ENCODE peak calls at places on chromosomes 4 and X, in five cellular contexts. One of them, this sample, is unnamed.

GRCh38 chr4:33724685-33725084 is 2519.6 kb downstream of the ARAP2 start:
- DNase-seq in mammary epithelial cell: no peak
- DNase-seq in CD8-positive, alpha-beta T cell: no peak
- DNase-seq in psoas muscle: no peak
- DNase-seq in CD4-positive, alpha-beta memory T cell: no peak
- DNase-seq in this sample: no peak

GRCh38 chr4:32226201-32226600 is 1506.0 kb downstream of the PCDH7 start:
- DNase-seq in mammary epithelial cell: peak; percentile 54
- DNase-seq in CD8-positive, alpha-beta T cell: no peak
- DNase-seq in psoas muscle: no peak
- DNase-seq in CD4-positive, alpha-beta memory T cell: no peak
- DNase-seq in this sample: no peak

GRCh38 chr4:8547108-8547911 is 32.9 kb upstream of the GPR78 start:
- DNase-seq in mammary epithelial cell: peak; percentile 82
- DNase-seq in CD8-positive, alpha-beta T cell: no peak
- DNase-seq in psoas muscle: no peak
- DNase-seq in CD4-positive, alpha-beta memory T cell: no peak
- DNase-seq in this sample: no peak

GRCh38 chr4:26204911-26205368 is 115.9 kb upstream of the RBPJ start:
- DNase-seq in mammary epithelial cell: no peak
- DNase-seq in CD8-positive, alpha-beta T cell: no peak
- DNase-seq in psoas muscle: peak; percentile 79
- DNase-seq in CD4-positive, alpha-beta memory T cell: no peak
- DNase-seq in this sample: no peak

GRCh38 chr4:174358823-174359222 is 75.1 kb downstream of the CEP44 start:
- DNase-seq in mammary epithelial cell: peak; percentile 88
- DNase-seq in CD8-positive, alpha-beta T cell: no peak
- DNase-seq in psoas muscle: no peak
- DNase-seq in CD4-positive, alpha-beta memory T cell: peak; percentile 7
- DNase-seq in this sample: peak; percentile 18

GRCh38 chr4:105979506-105979905 is 84.2 kb downstream of the NPNT start:
- DNase-seq in mammary epithelial cell: no peak
- DNase-seq in CD8-positive, alpha-beta T cell: no peak
- DNase-seq in psoas muscle: no peak
- DNase-seq in CD4-positive, alpha-beta memory T cell: no peak
- DNase-seq in this sample: no peak

GRCh38 chrX:74009041-74009440 is 294.9 kb upstream of the ZCCHC13 start:
- DNase-seq in mammary epithelial cell: no peak
- DNase-seq in CD8-positive, alpha-beta T cell: no peak
- DNase-seq in psoas muscle: no peak
- DNase-seq in CD4-positive, alpha-beta memory T cell: no peak
- DNase-seq in this sample: no peak

GRCh38 chr4:100095729-100096595 is 94.3 kb downstream of the DDIT4L start:
- DNase-seq in mammary epithelial cell: peak; percentile 80
- DNase-seq in CD8-positive, alpha-beta T cell: peak; percentile 57
- DNase-seq in psoas muscle: peak; percentile 78
- DNase-seq in CD4-positive, alpha-beta memory T cell: peak; percentile 38
- DNase-seq in this sample: no peak

GRCh38 chr4:113083346-113083745 is 33.9 kb downstream of the ANK2 start:
- DNase-seq in mammary epithelial cell: no peak
- DNase-seq in CD8-positive, alpha-beta T cell: no peak
- DNase-seq in psoas muscle: no peak
- DNase-seq in CD4-positive, alpha-beta memory T cell: no peak
- DNase-seq in this sample: no peak

GRCh38 chr4:74157116-74157742 is 689 bp upstream of the MTHFD2L start:
- DNase-seq in mammary epithelial cell: no peak
- DNase-seq in CD8-positive, alpha-beta T cell: no peak
- DNase-seq in psoas muscle: no peak
- DNase-seq in CD4-positive, alpha-beta memory T cell: no peak
- DNase-seq in this sample: no peak

GRCh38 chr4:112753333-112753732 is 116.4 kb downstream of the LARP7 start:
- DNase-seq in mammary epithelial cell: no peak
- DNase-seq in CD8-positive, alpha-beta T cell: no peak
- DNase-seq in psoas muscle: no peak
- DNase-seq in CD4-positive, alpha-beta memory T cell: no peak
- DNase-seq in this sample: no peak

GRCh38 chrX:43958529-43958928 is 14.7 kb downstream of the NDP start:
- DNase-seq in mammary epithelial cell: peak; percentile 68
- DNase-seq in CD8-positive, alpha-beta T cell: no peak
- DNase-seq in psoas muscle: no peak
- DNase-seq in CD4-positive, alpha-beta memory T cell: peak; percentile 59
- DNase-seq in this sample: peak; percentile 15

GRCh38 chrX:135453381-135453780 is 31.6 kb downstream of the SMIM10L2A start:
- DNase-seq in mammary epithelial cell: no peak
- DNase-seq in CD8-positive, alpha-beta T cell: no peak
- DNase-seq in psoas muscle: no peak
- DNase-seq in CD4-positive, alpha-beta memory T cell: no peak
- DNase-seq in this sample: no peak

GRCh38 chr4:113086172-113086695 is 36.8 kb downstream of the ANK2 start:
- DNase-seq in mammary epithelial cell: no peak
- DNase-seq in CD8-positive, alpha-beta T cell: no peak
- DNase-seq in psoas muscle: no peak
- DNase-seq in CD4-positive, alpha-beta memory T cell: no peak
- DNase-seq in this sample: no peak

GRCh38 chr4:144399927-144400326 is 246.0 kb upstream of the HHIP start:
- DNase-seq in mammary epithelial cell: peak; percentile 95
- DNase-seq in CD8-positive, alpha-beta T cell: no peak
- DNase-seq in psoas muscle: no peak
- DNase-seq in CD4-positive, alpha-beta memory T cell: no peak
- DNase-seq in this sample: no peak

DNA sequence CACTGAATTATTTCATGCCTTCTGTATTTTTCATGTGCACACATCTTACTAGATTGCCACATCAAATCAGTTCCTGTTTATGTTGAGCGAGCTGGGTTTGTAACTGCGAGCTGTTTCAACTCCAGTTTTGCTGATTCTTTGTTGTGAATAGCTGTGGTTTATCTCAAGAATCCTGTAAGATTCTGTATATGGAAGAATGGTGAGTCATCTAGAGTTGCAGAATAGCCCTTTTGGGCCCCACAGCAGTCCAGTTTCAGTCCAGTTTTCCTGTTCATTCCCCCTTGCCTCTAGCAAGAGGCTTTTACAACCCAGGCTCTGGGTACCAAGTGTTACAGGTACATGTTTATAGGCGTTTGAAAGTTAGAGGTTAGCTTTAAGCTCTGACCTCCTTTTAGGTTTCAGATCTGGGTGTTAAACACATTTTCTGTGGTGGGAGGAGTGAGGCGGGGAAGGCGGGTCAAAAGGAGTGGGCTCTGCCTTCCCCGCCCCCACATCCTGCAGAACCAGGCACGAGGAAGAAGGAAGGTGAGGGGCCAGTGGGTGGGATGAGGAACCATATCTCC is 32.7 kb downstream of the TBC1D14 start:
- DNase-seq in mammary epithelial cell: peak; percentile 90
- DNase-seq in CD8-positive, alpha-beta T cell: peak; percentile 51
- DNase-seq in psoas muscle: peak; percentile 48
- DNase-seq in CD4-positive, alpha-beta memory T cell: peak; percentile 65
- DNase-seq in this sample: no peak
- H3K4me3 ChIP-seq in mammary epithelial cell: no peak overlapping the region
- H3K4me3 ChIP-seq in CD8-positive, alpha-beta T cell: peak overlapping the region; percentile 30
- H3K4me3 ChIP-seq in psoas muscle: no peak overlapping the region
- H3K4me3 ChIP-seq in CD4-positive, alpha-beta memory T cell: peak overlapping the region; percentile 30
- H3K4me3 ChIP-seq in this sample: no peak overlapping the region

GRCh38 chr4:184097240-184097619 is 120.4 kb downstream of the ENPP6 start:
- DNase-seq in mammary epithelial cell: peak; percentile 25
- DNase-seq in CD8-positive, alpha-beta T cell: no peak
- DNase-seq in psoas muscle: peak; percentile 82
- DNase-seq in CD4-positive, alpha-beta memory T cell: no peak
- DNase-seq in this sample: peak; percentile 49
- H3K4me3 ChIP-seq in mammary epithelial cell: peak overlapping the region; percentile 30
- H3K4me3 ChIP-seq in CD8-positive, alpha-beta T cell: no peak overlapping the region
- H3K4me3 ChIP-seq in psoas muscle: peak overlapping the region; percentile 52
- H3K4me3 ChIP-seq in CD4-positive, alpha-beta memory T cell: no peak overlapping the region
- H3K4me3 ChIP-seq in this sample: no peak overlapping the region

GRCh38 chr4:52711271-52711670 is 40.0 kb downstream of the ERVMER34-1 start:
- DNase-seq in mammary epithelial cell: no peak
- DNase-seq in CD8-positive, alpha-beta T cell: no peak
- DNase-seq in psoas muscle: no peak
- DNase-seq in CD4-positive, alpha-beta memory T cell: no peak
- DNase-seq in this sample: no peak
- H3K4me3 ChIP-seq in mammary epithelial cell: no peak overlapping the region
- H3K4me3 ChIP-seq in CD8-positive, alpha-beta T cell: no peak overlapping the region
- H3K4me3 ChIP-seq in psoas muscle: no peak overlapping the region
- H3K4me3 ChIP-seq in CD4-positive, alpha-beta memory T cell: no peak overlapping the region
- H3K4me3 ChIP-seq in this sample: peak overlapping the region; percentile 65

GRCh38 chr4:103329642-103330041 is 131.5 kb upstream of the CENPE start:
- DNase-seq in mammary epithelial cell: no peak
- DNase-seq in CD8-positive, alpha-beta T cell: no peak
- DNase-seq in psoas muscle: no peak
- DNase-seq in CD4-positive, alpha-beta memory T cell: no peak
- DNase-seq in this sample: no peak
- H3K4me3 ChIP-seq in mammary epithelial cell: no peak overlapping the region
- H3K4me3 ChIP-seq in CD8-positive, alpha-beta T cell: no peak overlapping the region
- H3K4me3 ChIP-seq in psoas muscle: no peak overlapping the region
- H3K4me3 ChIP-seq in CD4-positive, alpha-beta memory T cell: no peak overlapping the region
- H3K4me3 ChIP-seq in this sample: no peak overlapping the region

DNA sequence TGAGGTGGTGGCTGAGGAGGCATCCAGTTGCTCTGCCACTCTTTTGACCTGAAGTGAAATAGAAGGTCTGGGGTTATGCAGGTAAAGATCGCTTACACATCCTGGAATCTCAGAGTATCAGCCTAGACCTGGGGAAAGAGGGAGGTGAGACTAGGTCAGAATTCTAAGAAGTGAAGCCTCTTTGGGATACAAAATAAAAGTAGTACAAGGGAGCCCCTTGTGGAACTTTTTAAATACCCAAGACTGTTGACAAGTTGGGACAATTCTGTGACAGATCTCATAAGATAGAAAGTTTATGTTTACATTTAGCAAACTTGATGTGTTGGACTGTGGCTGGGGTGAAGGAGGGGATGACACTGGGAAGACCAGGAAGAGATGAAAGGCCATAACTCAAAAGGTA is 263.2 kb downstream of the SPRY1 start:
- DNase-seq in mammary epithelial cell: peak; percentile 31
- DNase-seq in CD8-positive, alpha-beta T cell: no peak
- DNase-seq in psoas muscle: no peak
- DNase-seq in CD4-positive, alpha-beta memory T cell: no peak
- DNase-seq in this sample: no peak
- H3K4me3 ChIP-seq in mammary epithelial cell: no peak overlapping the region
- H3K4me3 ChIP-seq in CD8-positive, alpha-beta T cell: no peak overlapping the region
- H3K4me3 ChIP-seq in psoas muscle: no peak overlapping the region
- H3K4me3 ChIP-seq in CD4-positive, alpha-beta memory T cell: no peak overlapping the region
- H3K4me3 ChIP-seq in this sample: no peak overlapping the region

GRCh38 chr4:24799544-24800272 is 4.3 kb downstream of the SOD3 start:
- DNase-seq in mammary epithelial cell: no peak
- DNase-seq in CD8-positive, alpha-beta T cell: no peak
- DNase-seq in psoas muscle: peak; percentile 52
- DNase-seq in CD4-positive, alpha-beta memory T cell: no peak
- DNase-seq in this sample: no peak

GRCh38 chr4:24799196-24799543 is 3.8 kb downstream of the SOD3 start:
- DNase-seq in mammary epithelial cell: no peak
- DNase-seq in CD8-positive, alpha-beta T cell: no peak
- DNase-seq in psoas muscle: no peak
- DNase-seq in CD4-positive, alpha-beta memory T cell: no peak
- DNase-seq in this sample: no peak

GRCh38 chr4:24801136-24801855 is 5.9 kb downstream of the SOD3 start:
- DNase-seq in mammary epithelial cell: no peak
- DNase-seq in CD8-positive, alpha-beta T cell: no peak
- DNase-seq in psoas muscle: no peak
- DNase-seq in CD4-positive, alpha-beta memory T cell: no peak
- DNase-seq in this sample: no peak

GRCh38 chr4:24798036-24798610 is 2.8 kb downstream of the SOD3 start:
- DNase-seq in mammary epithelial cell: no peak
- DNase-seq in CD8-positive, alpha-beta T cell: no peak
- DNase-seq in psoas muscle: no peak
- DNase-seq in CD4-positive, alpha-beta memory T cell: no peak
- DNase-seq in this sample: no peak

GRCh38 chr4:24800273-24800880 is 5.0 kb downstream of the SOD3 start:
- DNase-seq in mammary epithelial cell: no peak
- DNase-seq in CD8-positive, alpha-beta T cell: no peak
- DNase-seq in psoas muscle: peak; percentile 60
- DNase-seq in CD4-positive, alpha-beta memory T cell: no peak
- DNase-seq in this sample: no peak
- H3K4me3 ChIP-seq in mammary epithelial cell: no peak overlapping the region
- H3K4me3 ChIP-seq in CD8-positive, alpha-beta T cell: no peak overlapping the region
- H3K4me3 ChIP-seq in psoas muscle: peak overlapping the region; percentile 48
- H3K4me3 ChIP-seq in CD4-positive, alpha-beta memory T cell: no peak overlapping the region
- H3K4me3 ChIP-seq in this sample: no peak overlapping the region

GRCh38 chr4:185020293-185020808 is 2.1 kb downstream of the HELT start:
- DNase-seq in mammary epithelial cell: peak; percentile 30
- DNase-seq in CD8-positive, alpha-beta T cell: no peak
- DNase-seq in psoas muscle: no peak
- DNase-seq in CD4-positive, alpha-beta memory T cell: no peak
- DNase-seq in this sample: no peak
- H3K4me3 ChIP-seq in mammary epithelial cell: no peak overlapping the region
- H3K4me3 ChIP-seq in CD8-positive, alpha-beta T cell: no peak overlapping the region
- H3K4me3 ChIP-seq in psoas muscle: peak overlapping the region; percentile 51
- H3K4me3 ChIP-seq in CD4-positive, alpha-beta memory T cell: no peak overlapping the region
- H3K4me3 ChIP-seq in this sample: no peak overlapping the region

GRCh38 chr4:6974138-6974848 is 64.7 kb downstream of the TBC1D14 start:
- DNase-seq in mammary epithelial cell: peak; percentile 76
- DNase-seq in CD8-positive, alpha-beta T cell: peak; percentile 80
- DNase-seq in psoas muscle: peak; percentile 88
- DNase-seq in CD4-positive, alpha-beta memory T cell: peak; percentile 78
- DNase-seq in this sample: no peak
- H3K4me3 ChIP-seq in mammary epithelial cell: no peak overlapping the region
- H3K4me3 ChIP-seq in CD8-positive, alpha-beta T cell: no peak overlapping the region
- H3K4me3 ChIP-seq in psoas muscle: no peak overlapping the region
- H3K4me3 ChIP-seq in CD4-positive, alpha-beta memory T cell: no peak overlapping the region
- H3K4me3 ChIP-seq in this sample: no peak overlapping the region

GRCh38 chrX:17741123-17741511 is 3.8 kb downstream of the SCML1 start:
- DNase-seq in mammary epithelial cell: no peak
- DNase-seq in CD8-positive, alpha-beta T cell: no peak
- DNase-seq in psoas muscle: no peak
- DNase-seq in CD4-positive, alpha-beta memory T cell: no peak
- DNase-seq in this sample: no peak
- H3K4me3 ChIP-seq in mammary epithelial cell: no peak overlapping the region
- H3K4me3 ChIP-seq in CD8-positive, alpha-beta T cell: no peak overlapping the region
- H3K4me3 ChIP-seq in psoas muscle: no peak overlapping the region
- H3K4me3 ChIP-seq in CD4-positive, alpha-beta memory T cell: no peak overlapping the region
- H3K4me3 ChIP-seq in this sample: no peak overlapping the region

GRCh38 chrX:154380787-154381186 is 1.7 kb downstream of the EMD start:
- DNase-seq in mammary epithelial cell: no peak
- DNase-seq in CD8-positive, alpha-beta T cell: no peak
- DNase-seq in psoas muscle: no peak
- DNase-seq in CD4-positive, alpha-beta memory T cell: no peak
- DNase-seq in this sample: no peak
- H3K4me3 ChIP-seq in mammary epithelial cell: peak overlapping the region; percentile 76
- H3K4me3 ChIP-seq in CD8-positive, alpha-beta T cell: no peak overlapping the region
- H3K4me3 ChIP-seq in psoas muscle: peak overlapping the region; percentile 76
- H3K4me3 ChIP-seq in CD4-positive, alpha-beta memory T cell: no peak overlapping the region
- H3K4me3 ChIP-seq in this sample: peak overlapping the region; percentile 78

This sample was measured in GM06990.